ENCODE peak calls at places on chromosomes 2 and 18, in four cellular contexts. Z, J, L and N are unnamed samples.

GRCh38 chr2:74333175-74333574 is 10.0 kb downstream of the SLC4A5 start:
- DNase-seq in Z (no peak), J (peak; percentile 77), L (no peak), N (no peak)

GRCh38 chr2:24877067-24877466 is 43.0 kb downstream of the ADCY3 start:
- DNase-seq in Z (no peak), J (no peak), L (no peak), N (no peak)

GRCh38 chr2:204268971-204269370 is 276.3 kb upstream of the PARD3B start:
- DNase-seq in Z (no peak), J (no peak), L (no peak), N (no peak)

GRCh38 chr18:8422391-8422790 is 186.8 kb upstream of the RAB12 start:
- DNase-seq in Z (no peak), J (no peak), L (no peak), N (no peak)

GRCh38 chr18:2914185-2914584 is 67.4 kb downstream of the EMILIN2 start:
- DNase-seq in Z (no peak), J (no peak), L (no peak), N (no peak)

GRCh38 chr18:75210274-75211001 is at the start of gene TSHZ1:
- DNase-seq in Z (peak; percentile 99), J (peak; percentile 80), L (peak; percentile 26), N (peak; percentile 66)

GRCh38 chr2:168773719-168774521 is 28.5 kb upstream of the NOSTRIN start:
- DNase-seq in Z (no peak), J (peak; percentile 76), L (no peak), N (peak; percentile 15)

GRCh38 chr2:60365556-60365955 is 187.9 kb downstream of the BCL11A start:
- DNase-seq in Z (no peak), J (peak; percentile 53), L (no peak), N (no peak)

GRCh38 chr18:41537666-41538065 is 417.4 kb upstream of the PIK3C3 start:
- DNase-seq in Z (no peak), J (no peak), L (no peak), N (no peak)

GRCh38 chr2:54076577-54076976 is 38.8 kb upstream of the ACYP2 start:
- DNase-seq in Z (peak; percentile 47), J (no peak), L (no peak), N (no peak)

GRCh38 chr2:144477281-144477942 is 42.5 kb downstream of the ZEB2 start:
- DNase-seq in Z (peak; percentile 23), J (no peak), L (no peak), N (no peak)

GRCh38 chr2:186891219-186891621 is 42.2 kb upstream of the ZSWIM2 start:
- DNase-seq in Z (no peak), J (no peak), L (no peak), N (no peak)

GRCh38 chr18:49618741-49619392 is 57.0 kb downstream of the LIPG start:
- DNase-seq in Z (no peak), J (no peak), L (no peak), N (no peak)

GRCh38 chr2:40020997-40021396 is 241.9 kb upstream of the THUMPD2 start:
- DNase-seq in Z (no peak), J (no peak), L (no peak), N (no peak)

GRCh38 chr18:35376393-35376741 is 770 bp downstream of the ZNF396 start:
- DNase-seq in Z (peak; percentile 25), J (peak; percentile 64), L (no peak), N (peak; percentile 19)

GRCh38 chr2:21404137-21404536 is 280.4 kb downstream of the TDRD15 start:
- DNase-seq in Z (no peak), J (no peak), L (no peak), N (no peak)

GRCh38 chr18:79385326-79385725 is 10.4 kb upstream of the NFATC1 start:
- DNase-seq in Z (peak; percentile 53), J (no peak), L (no peak), N (no peak)

GRCh38 chr18:79644006-79644665 is 35.5 kb upstream of the CTDP1 start:
- DNase-seq in Z (peak; percentile 98), J (peak; percentile 83), L (peak; percentile 50), N (peak; percentile 68)

GRCh38 chr2:10412380-10412779 is 35.7 kb downstream of the ODC1 start:
- DNase-seq in Z (peak; percentile 82), J (peak; percentile 70), L (no peak), N (no peak)

GRCh38 chr2:197628043-197628500 is 47.3 kb downstream of the RFTN2 start:
- DNase-seq in Z (peak; percentile 67), J (peak; percentile 27), L (no peak), N (no peak)

GRCh38 chr2:70775148-70775547 is 7.1 kb upstream of the ADD2 start:
- DNase-seq in Z (no peak), J (no peak), L (no peak), N (no peak)

GRCh38 chr18:32048507-32049091 is 30.0 kb downstream of the RNF125 start:
- DNase-seq in Z (peak; percentile 62), J (no peak), L (no peak), N (no peak)

GRCh38 chr2:95041060-95041823 is 15.7 kb downstream of the MAL start:
- DNase-seq in Z (peak; percentile 46), J (no peak), L (no peak), N (no peak)

GRCh38 chr2:238203973-238204683 is 633 bp upstream of the ILKAP start:
- DNase-seq in Z (no peak), J (no peak), L (no peak), N (no peak)

GRCh38 chr2:20594957-20595356 is 55.9 kb downstream of the HS1BP3 start:
- DNase-seq in Z (no peak), J (no peak), L (no peak), N (no peak)